ENCODE peak calls at places on chromosomes 5 and 9, in ten cellular contexts. S, T, U, O, W, N, E, Q, C and Z are unnamed samples.

GRCh38 chr5:74971947-74972460 is 80.4 kb downstream of the GCNT4 start:
- DNase-seq in S (no peak), T (no peak), U (no peak), O (no peak), W (no peak), N (no peak), E (no peak), Q (no peak), C (no peak), Z (no peak)

GRCh38 chr5:123125172-123125508 is 36.1 kb downstream of the PRDM6 start:
- DNase-seq in S (no peak), T (peak; percentile 19), U (no peak), O (no peak), W (no peak), N (no peak), E (no peak), Q (no peak), C (no peak), Z (no peak)

GRCh38 chr9:13278368-13279246 is 885 bp downstream of the MPDZ start:
- DNase-seq in S (no peak), T (peak; percentile 64), U (peak; percentile 73), O (no peak), W (no peak), N (no peak), E (peak; percentile 57), Q (peak; percentile 64), C (no peak), Z (peak; percentile 78)

GRCh38 chr9:83630938-83631457 is 8.1 kb downstream of the IDNK start:
- DNase-seq in S (no peak), T (no peak), U (no peak), O (no peak), W (no peak), N (no peak), E (no peak), Q (peak; percentile 89), C (no peak), Z (no peak)

GRCh38 chr5:57173318-57174127 is at the start of gene GPBP1:
- DNase-seq in S (peak; percentile 97), T (peak; percentile 97), U (peak; percentile 98), O (peak; percentile 97), W (peak; percentile 99), N (peak; percentile 99), E (peak; percentile 99), Q (peak; percentile 96), C (peak; percentile 97), Z (peak; percentile 96)

GRCh38 chr9:91162311-91162710 is 199.4 kb downstream of the AUH start:
- DNase-seq in S (no peak), T (no peak), U (peak; percentile 54), O (no peak), W (no peak), N (no peak), E (peak; percentile 37), Q (no peak), C (no peak), Z (no peak)

GRCh38 chr5:87524217-87524616 is 111.5 kb upstream of the CCNH start:
- DNase-seq in S (no peak), T (no peak), U (no peak), O (no peak), W (no peak), N (no peak), E (no peak), Q (no peak), C (no peak), Z (no peak)

GRCh38 chr5:79193643-79194042 is 42.3 kb upstream of the JMY start:
- DNase-seq in S (no peak), T (no peak), U (no peak), O (no peak), W (no peak), N (no peak), E (peak; percentile 17), Q (no peak), C (no peak), Z (no peak)

GRCh38 chr9:16545639-16546038 is 324.8 kb downstream of the BNC2 start:
- DNase-seq in S (no peak), T (no peak), U (no peak), O (no peak), W (no peak), N (no peak), E (no peak), Q (no peak), C (no peak), Z (no peak)

GRCh38 chr9:123469231-123469630 is 113.2 kb downstream of the CRB2 start:
- DNase-seq in S (no peak), T (no peak), U (no peak), O (no peak), W (no peak), N (no peak), E (no peak), Q (no peak), C (no peak), Z (no peak)

GRCh38 chr5:112303685-112304084 is 115.4 kb downstream of the EPB41L4A start:
- DNase-seq in S (no peak), T (no peak), U (no peak), O (no peak), W (no peak), N (no peak), E (no peak), Q (no peak), C (no peak), Z (no peak)

GRCh38 chr5:72641164-72641563 is 134.0 kb upstream of the ZNF366 start:
- DNase-seq in S (no peak), T (no peak), U (no peak), O (no peak), W (no peak), N (no peak), E (no peak), Q (no peak), C (no peak), Z (no peak)

GRCh38 chr5:81417052-81417451 is 23.1 kb upstream of the ACOT12 start:
- DNase-seq in S (no peak), T (no peak), U (no peak), O (no peak), W (no peak), N (no peak), E (no peak), Q (no peak), C (no peak), Z (no peak)

GRCh38 chr5:34587355-34588241 is 68.5 kb upstream of the RAI14 start:
- DNase-seq in S (no peak), T (no peak), U (no peak), O (no peak), W (no peak), N (no peak), E (peak; percentile 74), Q (no peak), C (no peak), Z (no peak)

GRCh38 chr9:97845130-97845529 is 7.9 kb upstream of the FOXE1 start:
- DNase-seq in S (no peak), T (no peak), U (no peak), O (no peak), W (no peak), N (no peak), E (peak; percentile 60), Q (no peak), C (no peak), Z (no peak)

GRCh38 chr9:113621309-113621791 is 157.8 kb downstream of the RGS3 start:
- DNase-seq in S (no peak), T (no peak), U (peak; percentile 95), O (no peak), W (no peak), N (peak; percentile 68), E (peak; percentile 90), Q (no peak), C (no peak), Z (no peak)

GRCh38 chr5:69265931-69266330 is 31.2 kb downstream of the CDK7 start:
- DNase-seq in S (no peak), T (no peak), U (no peak), O (no peak), W (no peak), N (no peak), E (no peak), Q (peak; percentile 88), C (no peak), Z (no peak)

GRCh38 chr5:83742089-83742488 is 21.4 kb upstream of the HAPLN1 start:
- DNase-seq in S (no peak), T (no peak), U (no peak), O (no peak), W (no peak), N (no peak), E (no peak), Q (no peak), C (no peak), Z (no peak)